ENCODE peak calls at places on chromosome 1, in eight cellular contexts. P is left ventricle myocardium inferior, H is PC-3, G is neural crest cell, M is AG10803, B is ovary, U is tibial nerve, C is stomach. J is an unnamed sample.

GRCh38 chr1:107140703-107141490 is at the start of gene NTNG1:
- DNase-seq in H (peak), U (no peak), P (no peak), G (peak), M (no peak), C (no peak), B (no peak), J (peak)

GRCh38 chr1:92797297-92797696 is 12.4 kb upstream of the EVI5 start:
- DNase-seq in U (no peak), B (no peak), P (no peak), C (no peak), H (no peak), G (no peak), M (no peak), J (no peak)

GRCh38 chr1:202592141-202592540 is 118.1 kb downstream of the SYT2 start:
- DNase-seq in M (no peak), B (no peak), P (no peak), H (no peak), U (no peak), C (no peak), G (no peak), J (no peak)

GRCh38 chr1:95226781-95227660 is 7.0 kb upstream of the RWDD3 start:
- DNase-seq in B (no peak), C (no peak), H (peak), M (no peak), U (no peak), G (no peak), P (no peak), J (no peak)

GRCh38 chr1:89708727-89709375 is 75.9 kb downstream of the LRRC8C start:
- DNase-seq in G (no peak), U (no peak), M (no peak), P (no peak), B (no peak), H (no peak), C (no peak), J (no peak)

GRCh38 chr1:227315500-227316346 is 2.6 kb downstream of the CDC42BPA start:
- DNase-seq in C (peak), P (no peak), G (no peak), M (peak), H (peak), U (no peak), B (no peak), J (no peak)

GRCh38 chr1:235843458-235843857 is 23.2 kb downstream of the LYST start:
- DNase-seq in G (no peak), U (no peak), M (peak), B (no peak), P (no peak), C (no peak), H (peak), J (no peak)

GRCh38 chr1:9850442-9851162 is 26.8 kb upstream of the CLSTN1 start:
- DNase-seq in B (no peak), G (no peak), P (no peak), M (no peak), U (no peak), H (no peak), C (no peak), J (no peak)

GRCh38 chr1:20411196-20411980 is 74.6 kb downstream of the CAMK2N1 start:
- DNase-seq in M (peak), U (no peak), H (peak), C (no peak), B (no peak), G (no peak), P (no peak), J (no peak)

GRCh38 chr1:180720753-180721152 is 88.9 kb downstream of the XPR1 start:
- DNase-seq in M (no peak), U (no peak), G (no peak), C (no peak), H (peak), P (no peak), B (no peak), J (no peak)

GRCh38 chr1:196449459-196449858 is 158.8 kb downstream of the KCNT2 start:
- DNase-seq in P (no peak), B (no peak), U (no peak), H (no peak), G (no peak), M (no peak), C (no peak), J (no peak)

GRCh38 chr1:243505986-243506689 is 250.3 kb downstream of the SDCCAG8 start:
- DNase-seq in C (no peak), M (no peak), P (no peak), H (no peak), U (no peak), B (no peak), G (no peak), J (no peak)

GRCh38 chr1:191851799-191852595 is 306.3 kb upstream of the RGS18 start:
- DNase-seq in C (no peak), U (no peak), G (no peak), B (no peak), H (peak), M (no peak), P (no peak), J (no peak)

GRCh38 chr1:228015276-228016180 is 8.7 kb downstream of the WNT3A start:
- DNase-seq in U (no peak), P (peak), H (peak), C (no peak), M (peak), B (no peak), G (no peak), J (peak)

GRCh38 chr1:203403586-203403985 is 52.7 kb upstream of the FMOD start:
- DNase-seq in G (no peak), U (no peak), P (no peak), B (no peak), H (no peak), C (no peak), M (no peak), J (no peak)

GRCh38 chr1:228096416-228097332 is 6.5 kb downstream of the C1orf35 start:
- DNase-seq in G (no peak), P (no peak), M (no peak), U (no peak), H (no peak), C (no peak), B (no peak), J (no peak)

GRCh38 chr1:223765036-223765718 is 52.8 kb downstream of the CAPN2 start:
- DNase-seq in U (peak), M (peak), P (peak), C (no peak), B (no peak), G (peak), H (no peak), J (no peak)

GRCh38 chr1:38835230-38835827 is 24.2 kb downstream of the RRAGC start:
- DNase-seq in B (no peak), H (peak), G (peak), C (no peak), P (no peak), U (no peak), M (peak), J (no peak)

GRCh38 chr1:245211035-245211749 is 56.4 kb downstream of the KIF26B start:
- DNase-seq in H (no peak), P (no peak), G (no peak), B (no peak), M (no peak), U (no peak), C (no peak), J (no peak)

GRCh38 chr1:26084091-26084561 is 16.7 kb upstream of the TRIM63 start:
- DNase-seq in U (no peak), C (no peak), G (no peak), M (no peak), P (peak), B (no peak), H (no peak), J (no peak)

GRCh38 chr1:167484726-167485125 is 33.6 kb downstream of the CD247 start:
- DNase-seq in C (no peak), U (no peak), B (no peak), M (no peak), H (no peak), G (no peak), P (no peak), J (no peak)

GRCh38 chr1:182309631-182310351 is 81.8 kb downstream of the GLUL start:
- DNase-seq in U (no peak), M (no peak), C (no peak), P (no peak), H (no peak), B (no peak), G (no peak), J (no peak)

GRCh38 chr1:116852910-116853309 is 56.8 kb upstream of the PTGFRN start:
- DNase-seq in M (peak), H (peak), C (no peak), G (no peak), P (no peak), B (no peak), U (no peak), J (no peak)

GRCh38 chr1:186854102-186854501 is 25.4 kb downstream of the PLA2G4A start:
- DNase-seq in U (no peak), M (no peak), B (no peak), G (no peak), C (no peak), H (no peak), P (no peak), J (no peak)
- TF ChIP-seq CTCF in U (no peak), M (no peak), B (no peak), G (no peak), C (no peak), H (no peak), P (no peak), J (no peak)

DNA sequence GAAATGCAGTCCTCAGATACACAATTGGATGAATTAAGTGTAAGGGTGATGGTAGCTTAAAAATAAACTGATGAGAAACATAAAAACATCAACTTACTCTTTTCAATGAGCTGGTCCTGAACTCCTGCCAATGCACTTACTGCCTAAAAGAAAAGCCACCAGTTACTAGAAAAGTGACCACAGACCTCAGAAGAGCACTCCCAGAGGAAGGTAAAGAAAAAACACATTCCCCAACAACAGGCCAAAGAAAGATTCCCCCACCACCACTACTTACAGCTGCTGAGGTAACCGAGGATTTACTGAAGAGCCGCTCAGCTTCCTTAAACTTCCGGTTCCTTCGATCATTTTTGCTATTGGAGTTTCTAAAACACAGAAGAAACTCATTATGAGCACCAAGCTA is 5.4 kb downstream of the MEAF6 start:
- DNase-seq in G (no peak), H (peak), U (no peak), C (no peak), P (no peak), M (peak), B (no peak), J (no peak)
- TF ChIP-seq CTCF in G (peak), H (peak), U (no peak), C (no peak), P (no peak), M (peak), B (no peak), J (peak)

GRCh38 chr1:98054367-98054701 is 133.5 kb upstream of the DPYD start:
- DNase-seq in C (no peak), U (no peak), P (no peak), B (no peak), M (no peak), G (no peak), H (no peak), J (no peak)
- TF ChIP-seq CTCF in C (no peak), U (no peak), P (peak), B (peak), M (no peak), G (no peak), H (peak), J (peak)

GRCh38 chr1:230220478-230220877 is 153.4 kb downstream of the GALNT2 start:
- DNase-seq in C (no peak), M (no peak), B (no peak), P (no peak), G (no peak), H (no peak), U (no peak), J (no peak)

GRCh38 chr1:230219174-230220067 is 152.4 kb downstream of the GALNT2 start:
- DNase-seq in C (no peak), M (no peak), G (no peak), P (no peak), U (no peak), B (no peak), H (no peak), J (no peak)

GRCh38 chr1:230220907-230221306 is 153.9 kb downstream of the GALNT2 start:
- DNase-seq in C (no peak), U (no peak), M (no peak), H (no peak), B (no peak), P (no peak), G (no peak), J (no peak)

GRCh38 chr1:230224101-230224927 is 157.3 kb downstream of the GALNT2 start:
- DNase-seq in P (no peak), C (no peak), H (no peak), U (no peak), G (no peak), M (no peak), B (no peak), J (no peak)

GRCh38 chr1:230222678-230223077 is 155.6 kb downstream of the GALNT2 start:
- DNase-seq in U (no peak), B (no peak), M (peak), G (no peak), H (peak), C (no peak), P (no peak), J (no peak)
- TF ChIP-seq CTCF in U (no peak), B (no peak), M (peak), G (peak), H (peak), C (no peak), P (no peak), J (no peak)

GRCh38 chr1:111221633-111222286 is 5.8 kb upstream of the CHI3L2 start:
- DNase-seq in G (no peak), H (no peak), U (no peak), P (no peak), B (no peak), C (no peak), M (no peak), J (no peak)
- TF ChIP-seq CTCF in G (no peak), H (no peak), U (no peak), P (no peak), B (no peak), C (no peak), M (no peak), J (no peak)

DNA sequence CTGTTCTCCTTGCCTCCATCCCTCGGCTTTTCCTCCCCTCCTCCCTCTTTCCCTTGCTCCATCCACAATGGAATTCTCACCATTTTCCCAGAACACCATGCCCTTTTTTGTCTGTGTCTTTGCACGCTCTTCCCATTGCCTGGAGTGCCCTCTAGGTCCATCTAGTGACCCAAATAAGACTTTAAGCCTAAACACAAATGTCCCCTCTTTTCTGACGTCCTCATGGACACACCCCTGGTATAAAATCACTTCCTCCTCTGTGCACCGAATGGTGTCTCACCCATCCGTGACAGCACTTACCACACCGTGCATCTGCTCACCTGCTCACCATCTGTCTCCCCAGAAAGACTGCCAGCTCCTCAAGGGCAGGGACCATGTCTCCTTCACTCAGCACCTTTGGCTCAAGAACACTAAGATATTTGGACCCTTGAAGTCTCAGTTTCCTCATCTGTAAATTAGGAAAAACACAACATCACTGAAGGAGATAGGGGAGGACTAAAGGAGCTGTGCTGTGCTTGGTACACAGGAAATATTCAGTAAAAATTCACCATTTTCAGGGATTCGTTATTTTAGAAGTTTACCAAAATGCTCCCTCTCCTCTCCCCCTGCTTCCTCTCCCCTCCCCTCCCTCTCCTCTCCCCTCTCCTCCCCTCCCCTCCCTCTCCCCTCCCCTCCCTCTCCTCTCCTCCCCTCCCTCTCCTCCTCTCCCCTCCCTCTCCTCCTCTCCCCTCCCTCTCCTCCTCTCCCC is 23.7 kb upstream of the CPT2 start:
- DNase-seq in H (peak), P (no peak), G (no peak), M (peak), B (no peak), U (no peak), C (no peak), J (no peak)
- TF ChIP-seq CTCF in H (peak), P (peak), G (no peak), M (peak), B (no peak), U (no peak), C (no peak), J (peak)

DNA sequence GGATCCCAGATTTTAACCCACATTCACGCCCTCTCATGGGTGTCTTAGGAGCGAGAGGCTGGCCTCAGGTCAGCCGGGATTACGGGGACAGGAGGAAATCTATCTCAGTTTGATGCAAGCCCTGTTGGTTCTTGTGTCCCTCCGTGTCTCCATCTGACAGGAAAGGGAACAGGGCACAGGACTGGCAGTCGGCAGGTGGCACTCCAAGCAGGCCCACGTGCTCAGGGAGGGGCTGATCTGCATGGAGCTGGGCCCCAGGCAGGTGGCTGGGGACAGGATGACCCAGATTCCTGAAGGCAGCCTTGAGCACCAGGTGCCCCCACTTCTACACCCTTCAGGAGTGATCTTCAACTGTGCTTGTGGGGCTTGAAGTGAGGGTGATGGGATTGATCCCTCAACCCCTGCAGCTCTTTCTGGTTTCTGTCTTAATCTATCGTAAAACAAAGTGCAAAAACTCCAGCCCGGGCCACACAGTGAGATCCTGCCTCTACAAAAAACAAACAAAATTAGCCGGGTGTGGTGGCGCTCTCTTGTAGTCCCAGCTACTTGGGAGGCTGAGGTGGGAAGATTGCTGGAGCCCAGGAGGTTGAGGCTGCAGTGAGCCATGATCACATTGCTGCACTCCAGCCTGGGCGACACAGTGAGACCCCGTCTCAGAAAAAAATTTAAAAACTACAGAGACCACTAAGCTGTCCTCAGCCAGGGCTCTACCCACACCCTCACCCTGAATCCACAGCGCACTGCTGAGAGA is 8.3 kb downstream of the PLEKHG5 start:
- DNase-seq in M (no peak), H (no peak), P (no peak), G (no peak), C (peak), B (no peak), U (no peak), J (no peak)
- TF ChIP-seq CTCF in M (no peak), H (no peak), P (no peak), G (no peak), C (no peak), B (no peak), U (no peak), J (no peak)

DNA sequence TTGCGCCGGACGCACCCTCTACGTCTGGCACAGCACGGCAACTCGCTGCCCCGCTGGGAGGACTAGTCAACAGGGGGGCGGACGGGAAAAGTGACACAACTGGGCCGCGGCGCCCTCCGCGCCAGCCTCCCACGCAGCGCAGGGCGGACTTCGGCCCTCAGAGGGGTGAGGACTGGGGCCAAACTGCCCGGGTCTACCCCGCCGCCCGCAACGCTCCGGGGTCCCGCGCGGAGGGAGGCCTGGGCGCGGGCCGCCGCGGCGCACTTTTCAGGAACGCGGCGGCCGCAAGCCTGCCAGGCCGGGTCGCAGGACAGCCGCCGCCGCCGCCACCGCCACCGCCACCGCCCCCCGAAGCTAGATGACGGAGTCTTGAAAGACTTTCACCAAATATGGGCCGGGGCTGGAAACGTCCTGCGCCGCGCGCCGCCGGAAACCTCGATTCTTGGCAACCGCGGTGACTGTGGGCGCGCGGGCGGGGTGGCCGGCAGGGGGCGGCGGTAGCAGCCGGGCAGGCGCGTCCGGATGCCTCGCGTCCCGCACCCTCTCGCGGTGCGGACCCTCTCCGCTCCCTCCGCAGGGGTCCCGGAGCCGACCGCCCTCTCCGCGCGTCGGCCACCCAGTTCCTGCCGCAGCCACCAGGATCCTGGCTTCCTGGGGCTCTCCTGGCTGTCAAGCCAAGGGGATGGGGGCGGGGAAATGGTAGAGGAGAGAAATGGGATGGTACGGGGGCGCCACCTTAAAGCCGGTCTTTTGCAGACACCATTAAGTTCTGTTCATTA is 3.7 kb upstream of the CCN1 start:
- DNase-seq in G (peak), C (peak), U (peak), P (peak), H (peak), M (peak), B (peak), J (peak)
- TF ChIP-seq CTCF in G (peak), C (peak), U (peak), P (peak), H (peak), M (peak), B (peak), J (peak)

J was measured in progenitor cell of endocrine pancreas.